ENCODE peak calls at places on chromosomes 1 and 21, in ten cellular contexts. F is stomach, E is transverse colon, J is sigmoid colon, G is H1, T is GM12878, Z is esophagus muscularis mucosa, K is upper lobe of left lung, S is SK-N-SH, Y is HepG2. B is an unnamed sample.

GRCh38 chr1:3732747-3733602 is 19.3 kb upstream of the CCDC27 start:
- DNase-seq in S (no peak), Y (no peak), T (no peak), K (peak), F (no peak), J (no peak), E (no peak), Z (no peak), G (no peak), B (no peak)

GRCh38 chr1:91672601-91673161 is 172.0 kb downstream of the CDC7 start:
- DNase-seq in J (no peak), S (no peak), Z (peak), E (no peak), F (no peak), G (no peak), Y (no peak), K (no peak), T (no peak), B (no peak)

GRCh38 chr21:43825936-43826622 is 36.7 kb downstream of the RRP1 start:
- DNase-seq in Y (peak), F (peak), G (no peak), S (peak), E (no peak), Z (no peak), T (no peak), K (peak), J (peak), B (no peak)

GRCh38 chr21:43740497-43741156 is 21.7 kb downstream of the PDXK start:
- DNase-seq in Y (no peak), J (peak), T (no peak), E (peak), G (peak), F (peak), Z (no peak), K (no peak), S (peak), B (no peak)

GRCh38 chr1:192521734-192522133 is 53.8 kb upstream of the RGS1 start:
- DNase-seq in F (no peak), Y (no peak), E (no peak), G (no peak), Z (no peak), T (no peak), S (no peak), K (no peak), J (no peak), B (no peak)

GRCh38 chr1:151510614-151510956 is 602 bp upstream of the CGN start:
- DNase-seq in G (no peak), Z (no peak), E (no peak), K (no peak), F (no peak), S (no peak), Y (no peak), T (no peak), J (no peak), B (no peak)

GRCh38 chr1:215380566-215380965 is 186.5 kb upstream of the KCTD3 start:
- DNase-seq in G (no peak), T (no peak), K (no peak), Y (no peak), S (no peak), E (no peak), J (no peak), Z (no peak), F (no peak), B (no peak)

GRCh38 chr1:61403863-61404615 is 320.9 kb downstream of the TM2D1 start:
- DNase-seq in E (no peak), J (no peak), T (no peak), Z (peak), G (no peak), K (no peak), S (no peak), Y (no peak), F (no peak), B (no peak)

GRCh38 chr1:177210071-177210470 is 39.3 kb downstream of the BRINP2 start:
- DNase-seq in E (no peak), T (no peak), Z (no peak), S (no peak), Y (no peak), K (no peak), G (no peak), J (no peak), F (no peak), B (no peak)

GRCh38 chr1:84348240-84348555 is 46.7 kb downstream of the SAMD13 start:
- DNase-seq in F (no peak), S (no peak), G (no peak), J (no peak), E (no peak), Y (no peak), T (no peak), Z (no peak), K (no peak), B (no peak)

GRCh38 chr1:211036701-211037494 is 97.0 kb downstream of the KCNH1 start:
- DNase-seq in F (no peak), J (no peak), Y (peak), S (no peak), E (no peak), G (no peak), T (no peak), K (no peak), Z (no peak), B (no peak)

GRCh38 chr1:46749403-46749802 is 30.5 kb upstream of the EFCAB14 start:
- DNase-seq in J (no peak), Y (no peak), Z (no peak), F (no peak), K (no peak), S (no peak), E (no peak), T (no peak), G (no peak), B (no peak)

GRCh38 chr1:178532392-178532791 is 19.5 kb downstream of the TEX35 start:
- DNase-seq in Y (peak), F (peak), S (peak), E (peak), T (no peak), Z (no peak), J (peak), G (peak), K (peak), B (peak)

GRCh38 chr1:205270764-205271163 is 43.0 kb downstream of the TMCC2 start:
- DNase-seq in G (no peak), S (no peak), E (no peak), J (no peak), F (no peak), Y (peak), T (no peak), K (no peak), Z (no peak), B (no peak)

GRCh38 chr1:5978452-5978851 is 13.8 kb downstream of the NPHP4 start:
- DNase-seq in Z (no peak), Y (no peak), K (no peak), G (no peak), E (no peak), S (no peak), J (peak), F (no peak), T (no peak), B (no peak)

GRCh38 chr1:111270781-111271463 is 19.7 kb upstream of the CHIA start:
- DNase-seq in T (no peak), Z (no peak), K (peak), G (no peak), J (no peak), E (no peak), Y (no peak), S (peak), F (no peak), B (no peak)

DNA sequence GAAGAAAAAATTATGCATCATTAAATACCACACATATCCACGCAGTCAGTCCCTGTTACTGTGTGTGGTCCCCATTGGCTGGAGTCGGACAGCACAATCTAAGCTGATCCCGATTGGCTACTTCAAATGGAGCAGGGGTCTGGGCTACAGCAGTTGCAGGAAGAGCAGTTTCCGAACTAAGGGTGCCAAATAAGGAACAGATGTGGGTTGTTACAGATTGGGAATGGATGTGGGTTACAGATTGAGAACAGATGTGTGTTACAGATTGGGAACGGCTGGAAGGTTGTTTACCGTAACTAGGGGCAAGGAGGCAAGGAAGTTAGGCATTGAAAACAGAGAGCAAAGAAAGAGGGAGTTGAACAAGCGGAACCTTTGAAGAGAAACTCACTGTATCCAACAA is 19.9 kb downstream of the OR2L13 start:
- DNase-seq in T (no peak), Z (no peak), F (no peak), E (no peak), Y (no peak), G (no peak), K (no peak), S (peak), J (no peak), B (no peak)
- TF ChIP-seq EP300 in T (no peak), Z (no peak), F (no peak), E (no peak), Y (no peak), G (no peak), K (no peak), S (no peak), J (no peak), B (no peak)

GRCh38 chr21:39232926-39233325 is 49.7 kb upstream of the PSMG1 start:
- DNase-seq in J (no peak), F (no peak), G (no peak), T (no peak), E (no peak), Y (no peak), S (no peak), Z (no peak), K (no peak), B (no peak)
- TF ChIP-seq POLR2AphosphoS5 in J (no peak), F (no peak), G (no peak), T (no peak), E (no peak), Y (no peak), S (no peak), Z (no peak), K (no peak), B (no peak)

DNA sequence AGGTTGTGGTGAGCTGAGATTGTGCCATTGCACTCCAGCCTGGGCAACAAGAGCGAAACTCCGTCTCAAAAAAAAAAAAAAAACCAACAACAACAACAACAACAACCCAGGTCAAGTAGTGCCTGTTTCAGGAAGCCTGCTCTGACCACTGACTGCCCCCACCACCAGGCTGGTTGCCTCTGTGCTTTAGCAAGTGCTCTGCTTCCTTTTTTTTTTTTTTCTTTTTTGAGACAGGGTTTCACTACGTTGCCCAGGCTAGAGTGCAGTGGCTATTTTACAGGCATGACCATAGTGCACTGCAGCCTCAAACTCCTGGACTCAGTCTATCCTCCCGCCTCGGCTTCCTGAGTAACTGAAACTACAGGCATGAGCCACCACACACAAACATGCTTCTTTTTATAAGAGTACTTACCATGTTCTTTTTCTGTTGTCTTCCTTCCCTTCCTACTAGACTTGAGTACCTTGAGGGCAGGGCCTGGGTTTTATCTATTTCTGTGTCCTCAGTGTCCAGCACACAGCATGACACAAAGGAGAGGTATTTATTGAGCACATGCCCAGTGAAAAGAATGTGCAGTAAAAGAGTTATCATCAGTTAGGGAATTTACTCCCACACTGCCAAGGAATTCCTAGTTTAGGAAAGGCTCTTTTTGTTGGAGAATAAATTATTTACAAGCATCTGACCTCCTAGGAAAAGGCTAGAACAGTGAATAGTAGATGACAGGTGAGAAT is 9.9 kb upstream of the COA7 start:
- DNase-seq in S (no peak), Z (no peak), Y (peak), T (no peak), F (no peak), E (no peak), K (no peak), J (no peak), G (no peak), B (no peak)
- TF ChIP-seq EP300 in S (no peak), Z (no peak), Y (no peak), T (no peak), F (no peak), E (no peak), K (no peak), J (no peak), G (no peak), B (no peak)

DNA sequence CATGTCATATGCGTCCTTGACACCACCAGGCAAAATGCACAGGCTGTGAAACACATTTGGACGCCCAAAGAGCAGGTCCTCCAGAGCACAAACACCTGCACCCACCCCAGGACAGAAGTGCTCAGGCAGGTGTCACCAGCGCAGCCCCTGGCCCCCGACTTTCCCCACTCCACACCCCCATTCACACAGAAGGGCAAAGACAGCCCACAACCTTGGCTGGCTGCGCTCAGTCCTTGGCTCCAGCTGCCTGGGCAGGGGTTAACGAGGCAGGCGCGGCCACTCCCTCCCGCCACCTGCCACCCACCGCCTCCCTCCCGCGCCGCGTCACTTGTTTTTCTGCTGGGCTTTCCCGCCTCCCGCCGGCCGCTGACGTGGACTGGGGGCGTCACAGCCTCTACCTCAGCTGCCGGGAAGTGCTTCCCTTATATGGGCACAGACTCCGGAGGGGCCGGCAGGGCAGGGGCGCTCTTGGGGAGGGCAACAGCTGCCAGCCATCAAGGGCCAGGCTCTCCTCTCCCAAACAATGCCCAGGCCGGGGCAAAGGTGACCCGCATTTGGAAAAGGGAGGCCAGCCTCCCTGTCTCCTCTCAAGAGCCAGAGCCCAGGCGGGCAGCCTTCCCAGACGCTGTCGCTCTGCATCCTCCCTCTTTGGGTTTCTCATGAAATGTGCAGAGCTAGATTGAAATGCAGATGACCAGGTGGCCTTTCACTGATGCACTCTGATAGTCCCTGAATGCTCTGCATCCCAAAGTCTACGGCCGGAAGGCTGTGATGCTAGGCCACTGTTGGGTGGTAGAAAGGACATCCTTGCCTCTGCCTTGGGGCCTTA is 14.8 kb upstream of the BTG2 start:
- DNase-seq in G (peak), K (peak), Y (peak), E (peak), S (peak), J (peak), F (peak), T (no peak), Z (peak), B (peak)
- TF ChIP-seq POLR2AphosphoS5 in G (peak), K (peak), Y (no peak), E (peak), S (no peak), J (peak), F (peak), T (peak), Z (peak), B (no peak)

GRCh38 chr1:153024413-153024812 is 6.6 kb upstream of the SPRR1B start:
- DNase-seq in K (no peak), Y (no peak), T (no peak), F (no peak), S (no peak), J (no peak), Z (peak), E (no peak), G (no peak), B (no peak)
- TF ChIP-seq EP300 in K (no peak), Y (no peak), T (no peak), F (no peak), S (no peak), J (no peak), Z (no peak), E (no peak), G (no peak), B (no peak)

B was measured in suprapubic skin.